ENCODE peak calls at places on chromosomes 7 and 10, in four cellular contexts. One of them, this sample, is unnamed.

GRCh38 chr10:14382022-14382421 is 51.3 kb upstream of the FRMD4A start:
- DNase-seq in adrenal gland: no peak
- DNase-seq in astrocyte of the hippocampus: peak; percentile 81
- DNase-seq in NCI-H2029: no peak
- DNase-seq in this sample: no peak

GRCh38 chr10:78405231-78405630 is 371.6 kb downstream of the RPS24 start:
- DNase-seq in adrenal gland: no peak
- DNase-seq in astrocyte of the hippocampus: peak; percentile 36
- DNase-seq in NCI-H2029: no peak
- DNase-seq in this sample: no peak

GRCh38 chr7:17206354-17206905 is 92.0 kb upstream of the AHR start:
- DNase-seq in adrenal gland: no peak
- DNase-seq in astrocyte of the hippocampus: no peak
- DNase-seq in NCI-H2029: no peak
- DNase-seq in this sample: no peak

GRCh38 chr10:339038-339391 is 203.8 kb downstream of the ZMYND11 start:
- DNase-seq in adrenal gland: no peak
- DNase-seq in astrocyte of the hippocampus: no peak
- DNase-seq in NCI-H2029: no peak
- DNase-seq in this sample: no peak

GRCh38 chr10:80662429-80663211 is 124.9 kb downstream of the SH2D4B start:
- DNase-seq in adrenal gland: peak; percentile 87
- DNase-seq in astrocyte of the hippocampus: peak; percentile 91
- DNase-seq in NCI-H2029: no peak
- DNase-seq in this sample: peak; percentile 58

GRCh38 chr10:124087672-124088634 is 5.4 kb downstream of the CHST15 start:
- DNase-seq in adrenal gland: no peak
- DNase-seq in astrocyte of the hippocampus: no peak
- DNase-seq in NCI-H2029: peak; percentile 68
- DNase-seq in this sample: no peak

GRCh38 chr10:114265392-114266053 is 26.5 kb downstream of the VWA2 start:
- DNase-seq in adrenal gland: peak; percentile 65
- DNase-seq in astrocyte of the hippocampus: no peak
- DNase-seq in NCI-H2029: no peak
- DNase-seq in this sample: no peak

GRCh38 chr7:30163231-30163894 is 28.6 kb downstream of the MTURN start:
- DNase-seq in adrenal gland: peak; percentile 30
- DNase-seq in astrocyte of the hippocampus: no peak
- DNase-seq in NCI-H2029: no peak
- DNase-seq in this sample: peak; percentile 23

GRCh38 chr7:18086165-18087030 is 58.8 kb upstream of the PRPS1L1 start:
- DNase-seq in adrenal gland: no peak
- DNase-seq in astrocyte of the hippocampus: peak; percentile 56
- DNase-seq in NCI-H2029: peak; percentile 20
- DNase-seq in this sample: no peak

GRCh38 chr10:89476676-89477075 is 58.7 kb downstream of the SLC16A12 start:
- DNase-seq in adrenal gland: no peak
- DNase-seq in astrocyte of the hippocampus: peak; percentile 95
- DNase-seq in NCI-H2029: no peak
- DNase-seq in this sample: no peak

GRCh38 chr10:129742742-129743550 is 221.1 kb downstream of the EBF3 start:
- DNase-seq in adrenal gland: no peak
- DNase-seq in astrocyte of the hippocampus: no peak
- DNase-seq in NCI-H2029: no peak
- DNase-seq in this sample: no peak

GRCh38 chr10:97468162-97468561 is 22.2 kb downstream of the ZDHHC16 start:
- DNase-seq in adrenal gland: no peak
- DNase-seq in astrocyte of the hippocampus: no peak
- DNase-seq in NCI-H2029: peak; percentile 48
- DNase-seq in this sample: no peak

GRCh38 chr10:107091126-107091525 is 73.4 kb downstream of the SORCS1 start:
- DNase-seq in adrenal gland: no peak
- DNase-seq in astrocyte of the hippocampus: no peak
- DNase-seq in NCI-H2029: no peak
- DNase-seq in this sample: no peak

GRCh38 chr7:100567751-100568175 is 5.9 kb downstream of the SAP25 start:
- DNase-seq in adrenal gland: peak; percentile 72
- DNase-seq in astrocyte of the hippocampus: no peak
- DNase-seq in NCI-H2029: no peak
- DNase-seq in this sample: no peak

GRCh38 chr7:45146531-45147379 is 10.8 kb upstream of the RAMP3 start:
- DNase-seq in adrenal gland: no peak
- DNase-seq in astrocyte of the hippocampus: no peak
- DNase-seq in NCI-H2029: no peak
- DNase-seq in this sample: no peak

GRCh38 chr7:96178581-96178980 is 143.3 kb downstream of the SLC25A13 start:
- DNase-seq in adrenal gland: no peak
- DNase-seq in astrocyte of the hippocampus: no peak
- DNase-seq in NCI-H2029: no peak
- DNase-seq in this sample: no peak

GRCh38 chr10:119827430-119827829 is 45.2 kb downstream of the MCMBP start:
- DNase-seq in adrenal gland: no peak
- DNase-seq in astrocyte of the hippocampus: no peak
- DNase-seq in NCI-H2029: no peak
- DNase-seq in this sample: no peak

GRCh38 chr10:12097791-12098190 is 29.0 kb downstream of the DHTKD1 start:
- DNase-seq in adrenal gland: no peak
- DNase-seq in astrocyte of the hippocampus: peak; percentile 19
- DNase-seq in NCI-H2029: peak; percentile 80
- DNase-seq in this sample: peak; percentile 32

GRCh38 chr7:113561446-113561845 is 357.4 kb downstream of the PPP1R3A start:
- DNase-seq in adrenal gland: no peak
- DNase-seq in astrocyte of the hippocampus: peak; percentile 41
- DNase-seq in NCI-H2029: no peak
- DNase-seq in this sample: no peak

GRCh38 chr7:155429651-155430050 is 28.3 kb upstream of the EN2 start:
- DNase-seq in adrenal gland: no peak
- DNase-seq in astrocyte of the hippocampus: no peak
- DNase-seq in NCI-H2029: no peak
- DNase-seq in this sample: no peak

GRCh38 chr10:20142311-20142710 is 326.1 kb downstream of the PLXDC2 start:
- DNase-seq in adrenal gland: no peak
- DNase-seq in astrocyte of the hippocampus: no peak
- DNase-seq in NCI-H2029: no peak
- DNase-seq in this sample: no peak

GRCh38 chr7:15495170-15495569 is 66.6 kb downstream of the AGMO start:
- DNase-seq in adrenal gland: no peak
- DNase-seq in astrocyte of the hippocampus: peak; percentile 4
- DNase-seq in NCI-H2029: no peak
- DNase-seq in this sample: no peak

GRCh38 chr7:47383064-47383463 is 198.8 kb downstream of the TNS3 start:
- DNase-seq in adrenal gland: no peak
- DNase-seq in astrocyte of the hippocampus: peak; percentile 83
- DNase-seq in NCI-H2029: no peak
- DNase-seq in this sample: no peak

GRCh38 chr7:132423594-132424200 is 152.6 kb downstream of the PLXNA4 start:
- DNase-seq in adrenal gland: no peak
- DNase-seq in astrocyte of the hippocampus: no peak
- DNase-seq in NCI-H2029: no peak
- DNase-seq in this sample: no peak

GRCh38 chr10:5624701-5625100 is 41.7 kb downstream of the ASB13 start:
- DNase-seq in adrenal gland: no peak
- DNase-seq in astrocyte of the hippocampus: no peak
- DNase-seq in NCI-H2029: no peak
- DNase-seq in this sample: no peak

GRCh38 chr7:4715385-4715770 is 33.3 kb downstream of the FOXK1 start:
- DNase-seq in adrenal gland: peak; percentile 89
- DNase-seq in astrocyte of the hippocampus: peak; percentile 90
- DNase-seq in NCI-H2029: no peak
- DNase-seq in this sample: no peak

GRCh38 chr10:132140167-132140925 is 46.4 kb upstream of the DPYSL4 start:
- DNase-seq in adrenal gland: no peak
- DNase-seq in astrocyte of the hippocampus: no peak
- DNase-seq in NCI-H2029: no peak
- DNase-seq in this sample: no peak

GRCh38 chr10:62972103-62972502 is 155.9 kb upstream of the EGR2 start:
- DNase-seq in adrenal gland: no peak
- DNase-seq in astrocyte of the hippocampus: peak; percentile 36
- DNase-seq in NCI-H2029: no peak
- DNase-seq in this sample: no peak

GRCh38 chr10:132110091-132110490 is 44.3 kb downstream of the JAKMIP3 start:
- DNase-seq in adrenal gland: no peak
- DNase-seq in astrocyte of the hippocampus: no peak
- DNase-seq in NCI-H2029: no peak
- DNase-seq in this sample: no peak

GRCh38 chr10:74332398-74332797 is 181.4 kb downstream of the ADK start:
- DNase-seq in adrenal gland: no peak
- DNase-seq in astrocyte of the hippocampus: no peak
- DNase-seq in NCI-H2029: no peak
- DNase-seq in this sample: no peak

GRCh38 chr7:80807166-80807900 is 111.5 kb downstream of the SEMA3C start:
- DNase-seq in adrenal gland: no peak
- DNase-seq in astrocyte of the hippocampus: no peak
- DNase-seq in NCI-H2029: no peak
- DNase-seq in this sample: no peak

GRCh38 chr7:101201695-101202602 is 1.1 kb upstream of the MOGAT3 start:
- DNase-seq in adrenal gland: no peak
- DNase-seq in astrocyte of the hippocampus: peak; percentile 23
- DNase-seq in NCI-H2029: no peak
- DNase-seq in this sample: no peak

GRCh38 chr7:128104109-128104742 is 73.0 kb upstream of the LRRC4 start:
- DNase-seq in adrenal gland: no peak
- DNase-seq in astrocyte of the hippocampus: peak; percentile 50
- DNase-seq in NCI-H2029: no peak
- DNase-seq in this sample: no peak

GRCh38 chr10:75127481-75127880 is 16.0 kb downstream of the SAMD8 start:
- DNase-seq in adrenal gland: no peak
- DNase-seq in astrocyte of the hippocampus: no peak
- DNase-seq in NCI-H2029: no peak
- DNase-seq in this sample: no peak

GRCh38 chr10:58068809-58069208 is 198.9 kb downstream of the IPMK start:
- DNase-seq in adrenal gland: no peak
- DNase-seq in astrocyte of the hippocampus: no peak
- DNase-seq in NCI-H2029: no peak
- DNase-seq in this sample: no peak

GRCh38 chr7:34727464-34727995 is 69.5 kb downstream of the NPSR1 start:
- DNase-seq in adrenal gland: no peak
- DNase-seq in astrocyte of the hippocampus: peak; percentile 17
- DNase-seq in NCI-H2029: peak; percentile 45
- DNase-seq in this sample: no peak

GRCh38 chr7:19248681-19249080 is 103.5 kb upstream of the FERD3L start:
- DNase-seq in adrenal gland: no peak
- DNase-seq in astrocyte of the hippocampus: peak; percentile 17
- DNase-seq in NCI-H2029: no peak
- DNase-seq in this sample: no peak

GRCh38 chr10:22977751-22978150 is 49.9 kb downstream of the ARMC3 start:
- DNase-seq in adrenal gland: no peak
- DNase-seq in astrocyte of the hippocampus: no peak
- DNase-seq in NCI-H2029: no peak
- DNase-seq in this sample: no peak